ENCODE peak calls at places on chromosomes 2 and 18, in six cellular contexts. J is GM23338, O is K562, T is heart left ventricle, Z is fibroblast of lung, Y is tibial artery. G is an unnamed sample.

GRCh38 chr2:128279786-128280701 is 38.6 kb downstream of the HS6ST1 start:
- DNase-seq in J (no peak), O (no peak), T (peak; percentile 69), Z (no peak), Y (peak; percentile 42), G (peak; percentile 73)

GRCh38 chr18:8623549-8624106 is 14.4 kb downstream of the RAB12 start:
- DNase-seq in J (no peak), O (no peak), T (peak; percentile 70), Z (peak; percentile 22), Y (peak; percentile 37), G (no peak)

GRCh38 chr18:887716-888115 is 17.0 kb upstream of the ADCYAP1 start:
- DNase-seq in J (no peak), O (no peak), T (no peak), Z (no peak), Y (no peak), G (no peak)

GRCh38 chr2:145764631-145765030 is 1244.7 kb upstream of the ZEB2 start:
- DNase-seq in J (no peak), O (no peak), T (peak; percentile 46), Z (peak; percentile 59), Y (peak; percentile 36), G (no peak)

GRCh38 chr2:10159086-10159485 is 36.5 kb downstream of the RRM2 start:
- DNase-seq in J (no peak), O (no peak), T (no peak), Z (no peak), Y (no peak), G (peak; percentile 33)

GRCh38 chr18:79903071-79903635 is 48.3 kb downstream of the SLC66A2 start:
- DNase-seq in J (no peak), O (no peak), T (peak; percentile 52), Z (no peak), Y (peak; percentile 10), G (peak; percentile 79)

GRCh38 chr2:95034221-95034620 is 8.7 kb downstream of the MAL start:
- DNase-seq in J (no peak), O (no peak), T (no peak), Z (no peak), Y (no peak), G (peak; percentile 52)

GRCh38 chr2:240246173-240246820 is 105.8 kb upstream of the OTOS start:
- DNase-seq in J (no peak), O (no peak), T (no peak), Z (no peak), Y (no peak), G (no peak)

GRCh38 chr2:222864296-222864695 is 3.5 kb downstream of the ACSL3 start:
- DNase-seq in J (peak; percentile 83), O (no peak), T (no peak), Z (peak; percentile 84), Y (no peak), G (no peak)

GRCh38 chr2:233404227-233404626 is 49.9 kb downstream of the DGKD start:
- DNase-seq in J (peak; percentile 59), O (peak; percentile 44), T (no peak), Z (peak; percentile 56), Y (no peak), G (no peak)

GRCh38 chr2:199663157-199663556 is 187.8 kb downstream of the FTCDNL1 start:
- DNase-seq in J (peak; percentile 24), O (no peak), T (no peak), Z (no peak), Y (no peak), G (no peak)

GRCh38 chr18:384897-385296 is 115.6 kb downstream of the COLEC12 start:
- DNase-seq in J (no peak), O (no peak), T (no peak), Z (no peak), Y (no peak), G (no peak)

GRCh38 chr2:239932881-239933735 is 92.0 kb downstream of the NDUFA10 start:
- DNase-seq in J (no peak), O (no peak), T (peak; percentile 18), Z (no peak), Y (no peak), G (peak; percentile 50)

GRCh38 chr18:66328280-66328947 is 275.5 kb downstream of the CDH19 start:
- DNase-seq in J (peak; percentile 17), O (no peak), T (no peak), Z (no peak), Y (no peak), G (no peak)

GRCh38 chr18:42801706-42802105 is 313.8 kb downstream of the RIT2 start:
- DNase-seq in J (no peak), O (no peak), T (no peak), Z (peak; percentile 18), Y (no peak), G (no peak)

GRCh38 chr2:37357053-37357452 is 12.6 kb downstream of the QPCT start:
- DNase-seq in J (no peak), O (no peak), T (no peak), Z (no peak), Y (no peak), G (no peak)

GRCh38 chr2:51413726-51414125 is 381.8 kb upstream of the NRXN1 start:
- DNase-seq in J (no peak), O (no peak), T (no peak), Z (no peak), Y (no peak), G (no peak)

GRCh38 chr18:80243204-80243603 is 4.1 kb downstream of the PARD6G start:
- DNase-seq in J (no peak), O (no peak), T (no peak), Z (no peak), Y (no peak), G (no peak)

GRCh38 chr2:239905884-239906654 is 119.1 kb downstream of the NDUFA10 start:
- DNase-seq in J (no peak), O (no peak), T (no peak), Z (no peak), Y (no peak), G (no peak)

GRCh38 chr2:9752441-9753275 is 90.6 kb upstream of the TAF1B start:
- DNase-seq in J (no peak), O (peak; percentile 65), T (no peak), Z (peak; percentile 53), Y (no peak), G (no peak)

GRCh38 chr2:9665903-9666302 is 35.1 kb upstream of the YWHAQ start:
- DNase-seq in J (no peak), O (no peak), T (no peak), Z (peak; percentile 61), Y (no peak), G (no peak)

GRCh38 chr18:11887305-11888262 is 20.5 kb downstream of the MPPE1 start:
- DNase-seq in J (no peak), O (no peak), T (no peak), Z (no peak), Y (no peak), G (no peak)

GRCh38 chr2:725464-725863 is 48.3 kb upstream of the TMEM18 start:
- DNase-seq in J (no peak), O (no peak), T (no peak), Z (no peak), Y (no peak), G (no peak)

GRCh38 chr2:601806-602455 is 75.3 kb downstream of the TMEM18 start:
- DNase-seq in J (no peak), O (no peak), T (no peak), Z (no peak), Y (no peak), G (no peak)

GRCh38 chr2:190136259-190136658 is 73.7 kb upstream of the MSTN start:
- DNase-seq in J (no peak), O (no peak), T (no peak), Z (no peak), Y (no peak), G (no peak)

GRCh38 chr2:222904557-222905258 is 43.9 kb downstream of the ACSL3 start:
- DNase-seq in J (no peak), O (no peak), T (no peak), Z (peak; percentile 97), Y (no peak), G (no peak)

GRCh38 chr2:33212151-33212550 is 264.3 kb upstream of the RASGRP3 start:
- DNase-seq in J (no peak), O (no peak), T (no peak), Z (peak; percentile 98), Y (peak; percentile 71), G (no peak)

GRCh38 chr2:225556461-225556860 is 157.0 kb downstream of the NYAP2 start:
- DNase-seq in J (peak; percentile 11), O (no peak), T (no peak), Z (no peak), Y (no peak), G (no peak)

GRCh38 chr2:44778221-44778654 is 163.3 kb upstream of the SIX3 start:
- DNase-seq in J (peak; percentile 67), O (no peak), T (no peak), Z (no peak), Y (no peak), G (no peak)
- TF ChIP-seq CTCF in J (no peak), O (no peak), T (no peak), Z (no peak), Y (no peak), G (no peak)

GRCh38 chr2:142989276-142990204 is 112.1 kb downstream of the KYNU start:
- DNase-seq in J (peak; percentile 57), O (no peak), T (no peak), Z (peak; percentile 86), Y (no peak), G (no peak)
- TF ChIP-seq CTCF in J (peak; percentile 58), O (peak; percentile 39), T (peak; percentile 61), Z (no peak), Y (peak; percentile 50), G (peak; percentile 87)

DNA sequence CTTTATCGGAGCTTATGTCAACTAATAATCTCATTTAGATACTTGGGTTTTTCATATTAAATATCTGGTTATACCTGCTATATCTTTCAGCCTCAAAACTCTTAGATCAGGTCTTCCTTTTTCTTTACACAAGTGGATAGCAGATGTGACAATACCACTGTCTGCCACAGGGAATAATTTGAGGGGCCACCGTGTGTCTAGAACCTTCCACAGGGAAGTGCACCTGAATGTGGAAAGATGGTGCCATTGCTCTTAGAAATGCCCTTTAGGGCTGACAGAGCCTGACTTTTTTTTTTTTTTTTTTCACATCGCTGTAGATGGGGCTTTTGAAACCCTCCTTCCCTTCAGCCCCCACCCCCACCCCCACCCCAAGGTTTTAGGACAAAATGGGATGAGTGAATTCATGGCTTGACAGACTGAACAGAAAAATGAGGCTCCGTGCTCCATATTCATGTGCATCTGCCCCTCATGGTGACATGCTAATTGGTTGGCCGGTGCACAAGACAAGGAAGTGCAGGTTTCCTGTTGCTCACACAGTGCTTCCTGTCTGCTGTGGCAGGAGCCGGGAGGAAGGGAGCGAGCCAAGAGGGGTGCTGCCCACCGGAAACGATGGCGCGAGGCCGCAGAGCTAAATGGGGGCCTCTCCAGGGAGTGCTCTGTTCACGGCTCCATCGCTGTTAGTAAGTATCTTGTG is 246.0 kb downstream of the LDLRAD4 start:
- DNase-seq in J (no peak), O (peak; percentile 23), T (peak; percentile 84), Z (no peak), Y (peak; percentile 75), G (no peak)
- TF ChIP-seq CTCF in J (no peak), O (no peak), T (no peak), Z (no peak), Y (no peak), G (peak; percentile 10)

DNA sequence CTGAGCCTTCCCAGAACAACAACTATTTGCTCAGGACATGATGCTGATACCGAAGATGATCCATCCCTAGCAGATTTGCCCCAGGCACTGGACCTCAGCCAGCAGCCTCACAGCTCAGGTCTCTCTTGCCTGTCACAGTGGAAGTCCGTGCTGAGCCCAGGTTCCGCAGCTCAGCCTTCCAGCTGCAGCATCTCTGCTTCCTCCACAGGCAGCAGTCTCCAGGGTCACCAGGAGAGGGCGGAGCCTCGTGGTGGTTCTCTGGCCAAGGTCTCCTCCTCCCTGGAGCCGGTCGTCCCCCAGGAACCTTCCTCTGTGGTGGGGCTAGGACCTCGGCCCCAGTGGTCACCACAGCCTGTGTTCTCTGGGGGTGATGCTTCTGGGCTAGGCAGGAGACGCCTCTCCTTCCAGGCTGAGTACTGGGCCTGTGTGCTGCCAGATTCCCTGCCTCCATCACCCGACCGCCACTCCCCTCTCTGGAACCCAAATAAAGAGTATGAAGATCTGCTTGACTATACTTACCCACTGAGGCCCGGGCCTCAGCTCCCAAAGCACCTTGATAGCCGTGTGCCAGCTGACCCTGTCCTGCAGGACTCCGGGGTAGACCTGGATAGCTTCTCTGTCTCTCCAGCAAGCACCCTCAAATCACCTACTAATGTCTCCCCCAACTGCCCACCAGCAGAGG is 15.4 kb downstream of the CEP68 start:
- DNase-seq in J (peak; percentile 49), O (peak; percentile 39), T (peak; percentile 74), Z (no peak), Y (no peak), G (no peak)
- TF ChIP-seq CTCF in J (peak; percentile 56), O (peak; percentile 37), T (peak; percentile 30), Z (peak; percentile 13), Y (no peak), G (peak; percentile 57)

G was measured in chondrocyte.